ENCODE peak calls at places on chromosomes 3 and 15, in four cellular contexts. H is esophagus squamous epithelium; M is CD8-positive, alpha-beta memory T cell; N is NT2/D1. B is an unnamed sample. For H3K4me1, H3K9me3 and H3K27me3, the result is how much of the 10 kb centered on the place peaks cover.

GRCh38 chr3:165770781-165771180 is 66.4 kb downstream of the BCHE start:
- DNase-seq in H (no peak), M (no peak), N (no peak), B (no peak)

GRCh38 chr3:140529096-140529495 is 148.8 kb upstream of the TRIM42 start:
- DNase-seq in H (no peak), M (no peak), N (peak), B (no peak)

GRCh38 chr15:93974804-93975481 is 256.4 kb upstream of the MCTP2 start:
- DNase-seq in H (no peak), M (no peak), N (peak), B (no peak)

GRCh38 chr3:184756151-184756681 is 44.4 kb upstream of the MAGEF1 start:
- DNase-seq in H (no peak), M (no peak), N (no peak), B (no peak)

GRCh38 chr3:171123913-171124312 is 97.4 kb upstream of the SLC2A2 start:
- DNase-seq in H (no peak), M (no peak), N (no peak), B (no peak)

GRCh38 chr3:99851955-99852354 is 34.3 kb downstream of the CMSS1 start:
- DNase-seq in H (no peak), M (no peak), N (no peak), B (no peak)

GRCh38 chr15:70545526-70545925 is 217.8 kb downstream of the UACA start:
- DNase-seq in H (no peak), M (no peak), N (no peak), B (no peak)

GRCh38 chr3:32459474-32459873 is 43.2 kb downstream of the CMTM6 start:
- DNase-seq in H (no peak), M (no peak), N (no peak), B (no peak)

GRCh38 chr15:41820791-41821423 is 7.0 kb upstream of the JMJD7 start:
- DNase-seq in H (no peak), M (no peak), N (no peak), B (no peak)

GRCh38 chr3:155742339-155742980 is 2.4 kb downstream of the PLCH1 start:
- DNase-seq in H (no peak), M (no peak), N (no peak), B (no peak)

GRCh38 chr15:28885630-28886430 is at the start of gene APBA2:
- DNase-seq in H (no peak), M (peak), N (no peak), B (no peak)

GRCh38 chr3:190180268-190180667 is 59.6 kb upstream of the P3H2 start:
- DNase-seq in H (no peak), M (no peak), N (no peak), B (no peak)

GRCh38 chr15:55546718-55547117 is 38.7 kb upstream of the DNAAF4 start:
- DNase-seq in H (no peak), M (no peak), N (no peak), B (no peak)

GRCh38 chr3:127750226-127751031 is 71.9 kb downstream of the MGLL start:
- DNase-seq in H (no peak), M (no peak), N (no peak), B (no peak)

GRCh38 chr3:4906107-4906621 is 73.1 kb upstream of the BHLHE40 start:
- DNase-seq in H (no peak), M (no peak), N (peak), B (no peak)

GRCh38 chr3:51717947-51718346 is 11.1 kb downstream of the GRM2 start:
- DNase-seq in H (no peak), M (no peak), N (no peak), B (peak)

GRCh38 chr15:77639431-77639830 is 6.7 kb upstream of the LINGO1 start:
- DNase-seq in H (no peak), M (no peak), N (no peak), B (no peak)

GRCh38 chr3:141952611-141953010 is 76.2 kb downstream of the ATP1B3 start:
- DNase-seq in H (no peak), M (no peak), N (no peak), B (no peak)

GRCh38 chr3:40230382-40230781 is 79.1 kb upstream of the EIF1B start:
- DNase-seq in H (no peak), M (no peak), N (no peak), B (no peak)

GRCh38 chr3:27877122-27878011 is 155.2 kb upstream of the EOMES start:
- DNase-seq in H (no peak), M (no peak), N (peak), B (no peak)

GRCh38 chr3:193347507-193348501 is 30.7 kb downstream of the ATP13A5 start:
- DNase-seq in H (no peak), M (no peak), N (no peak), B (no peak)

GRCh38 chr15:77974098-77974414 is 103.5 kb downstream of the TBC1D2B start:
- DNase-seq in H (no peak), M (no peak), N (no peak), B (no peak)

GRCh38 chr3:66989860-66990696 is 8.0 kb upstream of the KBTBD8 start:
- DNase-seq in H (no peak), M (no peak), N (no peak), B (no peak)

GRCh38 chr15:80019168-80019745 is 40.2 kb upstream of the ZFAND6 start:
- DNase-seq in H (no peak), M (no peak), N (no peak), B (no peak)

GRCh38 chr3:120563356-120564022 is 32.6 kb upstream of the NDUFB4 start:
- DNase-seq in H (no peak), M (no peak), N (no peak), B (no peak)

GRCh38 chr3:194389269-194389668 is 9.8 kb downstream of the GP5 start:
- DNase-seq in H (no peak), M (no peak), N (no peak), B (peak)

GRCh38 chr3:160748226-160748625 is 7.8 kb upstream of the PPM1L start:
- DNase-seq in H (no peak), M (no peak), N (no peak), B (no peak)

GRCh38 chr3:48879307-48879993 is 19.2 kb downstream of the SLC25A20 start:
- DNase-seq in H (no peak), M (no peak), N (no peak), B (no peak)

DNA sequence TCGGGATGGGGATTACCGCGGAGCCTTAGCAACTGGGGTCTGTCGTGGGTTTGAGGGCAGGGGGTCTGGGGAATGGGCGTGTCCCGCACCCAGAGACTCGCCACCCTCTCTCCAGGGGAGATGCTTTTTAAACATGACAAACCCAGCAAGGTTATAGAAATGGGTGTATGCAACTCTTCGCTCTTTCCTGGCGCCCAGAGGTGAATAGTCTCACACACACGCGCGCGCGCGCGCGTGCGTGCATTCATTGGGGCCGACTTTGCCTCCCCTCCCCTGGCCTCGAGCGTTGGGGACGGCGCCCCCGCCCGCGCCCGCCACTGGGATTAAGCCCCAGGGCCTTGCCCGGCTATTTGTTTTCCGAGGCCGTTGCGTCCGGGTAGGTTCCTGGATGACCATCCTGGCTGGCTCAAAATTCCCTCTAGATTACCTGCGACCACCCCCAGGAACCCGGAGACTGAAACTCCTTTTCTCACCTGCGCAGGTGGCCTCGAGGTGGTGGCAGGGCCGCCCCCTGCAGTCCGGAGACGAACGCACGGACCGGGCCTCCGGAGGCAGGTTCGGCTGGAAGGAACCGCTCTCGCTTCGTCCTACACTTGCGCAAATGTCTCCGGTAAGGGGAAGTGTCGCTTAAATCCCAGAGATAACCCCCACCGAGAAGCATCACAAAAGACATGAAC is 777 bp downstream of the GPR160 start:
- DNase-seq in H (no peak), M (no peak), N (no peak), B (no peak)
- H3K4me1 ChIP-seq in H (under half), M (under half), N (under half), B (under half)

DNA sequence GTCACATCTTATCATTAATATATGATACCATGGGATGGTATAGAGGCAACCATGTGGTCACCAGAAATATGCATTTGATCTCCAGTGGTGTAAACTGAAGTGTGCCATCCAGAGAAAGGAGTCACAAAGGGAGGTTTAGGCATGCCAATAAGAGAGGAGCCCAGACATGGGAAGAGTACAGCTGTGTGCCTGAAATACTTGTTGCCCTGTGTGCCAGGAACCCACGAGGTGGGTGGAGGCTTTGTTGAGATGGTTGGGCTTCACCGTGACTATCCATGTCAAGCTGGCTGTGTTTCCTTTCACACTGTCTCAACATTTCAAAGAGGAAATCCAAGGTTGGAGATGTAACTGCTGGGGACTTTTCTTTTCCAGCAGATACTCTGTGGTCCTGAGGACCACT is 43.5 kb downstream of the CACNA2D3 start:
- DNase-seq in H (no peak), M (no peak), N (no peak), B (no peak)
- H3K9me3 ChIP-seq in H (under half), M (under half), N (under half), B (under half)

DNA sequence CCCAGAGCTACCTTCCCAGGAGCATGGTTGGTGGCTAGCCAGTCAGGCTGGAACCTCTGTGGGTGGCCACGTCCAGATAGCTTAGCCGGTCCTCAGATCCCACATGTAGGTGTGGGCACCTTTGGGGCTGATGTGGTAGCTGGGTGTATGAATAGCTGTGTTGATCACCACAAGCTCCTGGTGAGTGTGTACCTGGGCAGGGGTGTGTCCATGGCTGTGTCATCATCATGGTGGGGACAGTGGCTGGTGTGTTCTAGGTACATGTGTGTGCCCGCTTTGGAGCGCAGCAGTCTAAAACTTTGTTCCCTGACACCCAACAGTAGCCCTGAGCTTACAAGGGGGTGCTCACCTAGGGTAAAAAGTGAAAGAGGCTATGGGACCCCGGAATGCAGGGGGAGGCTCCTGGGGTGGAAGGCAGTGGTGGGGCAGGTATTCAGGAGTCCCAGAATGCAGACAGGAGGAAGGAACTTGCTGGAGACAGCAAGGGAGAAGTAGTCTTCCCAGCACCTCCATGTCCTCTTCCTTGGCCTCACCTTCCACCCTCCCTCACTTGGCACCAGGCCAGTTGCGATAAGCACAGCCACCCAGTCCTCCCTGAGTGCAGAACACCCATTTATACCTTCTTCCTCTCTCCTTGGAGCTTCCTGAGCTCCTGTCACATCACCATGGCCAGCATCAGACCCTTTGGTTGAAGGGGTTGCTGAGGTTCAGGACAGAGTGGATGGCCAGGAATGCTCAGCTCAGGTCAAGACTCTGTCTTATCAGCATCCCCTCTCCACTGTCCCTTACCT is 1.2 kb downstream of the CISH start:
- DNase-seq in H (no peak), M (no peak), N (no peak), B (no peak)
- H3K27me3 ChIP-seq in H (under half), M (under half), N (under half), B (under half)

GRCh38 chr3:124816206-124816605 is 71.0 kb downstream of the ITGB5 start:
- DNase-seq in H (no peak), M (no peak), N (no peak), B (peak)
- H3K4me1 ChIP-seq in H (under half), M (under half), N (under half), B (under half)

GRCh38 chr3:1808590-1808989 is 290.1 kb upstream of the CNTN4 start:
- DNase-seq in H (no peak), M (no peak), N (no peak), B (no peak)

GRCh38 chr3:1805331-1805730 is 293.3 kb upstream of the CNTN4 start:
- DNase-seq in H (no peak), M (no peak), N (no peak), B (no peak)
- H3K9me3 ChIP-seq in H (under half), M (under half), N (under half), B (under half)

GRCh38 chr15:37594431-37594830 is 340.0 kb upstream of the TMCO5A start:
- DNase-seq in H (no peak), M (no peak), N (no peak), B (no peak)

GRCh38 chr15:37599175-37599574 is 335.3 kb upstream of the TMCO5A start:
- DNase-seq in H (no peak), M (no peak), N (no peak), B (no peak)
- H3K27me3 ChIP-seq in H (under half), M (under half), N (under half), B (under half)

GRCh38 chr15:89111352-89111751 is 23.1 kb downstream of the ABHD2 start:
- DNase-seq in H (no peak), M (no peak), N (no peak), B (no peak)
- H3K4me1 ChIP-seq in H (half or more), M (under half), N (under half), B (under half)

GRCh38 chr3:7545334-7545733 is 684.4 kb downstream of the GRM7 start:
- DNase-seq in H (no peak), M (no peak), N (no peak), B (no peak)

GRCh38 chr3:7546219-7546618 is 685.3 kb downstream of the GRM7 start:
- DNase-seq in H (no peak), M (no peak), N (no peak), B (no peak)

GRCh38 chr3:7543294-7543693 is 682.4 kb downstream of the GRM7 start:
- DNase-seq in H (no peak), M (no peak), N (no peak), B (no peak)

GRCh38 chr3:7547826-7548225 is 686.9 kb downstream of the GRM7 start:
- DNase-seq in H (no peak), M (no peak), N (no peak), B (no peak)
- H3K9me3 ChIP-seq in H (under half), M (under half), N (under half), B (under half)

B was measured in ascending aorta.